ENCODE peak calls at places on chromosomes 12 and 14, in eight cellular contexts. One of them, this sample, is unnamed.

GRCh38 chr14:76463105-76463504 is 87.2 kb downstream of the ESRRB start:
- DNase-seq in thoracic aorta: no peak
- DNase-seq in NT2/D1: no peak
- DNase-seq in adipocyte: no peak
- DNase-seq in AG10803: no peak
- DNase-seq in cardiac muscle cell: no peak
- DNase-seq in fibroblast of the aortic adventitia: no peak
- DNase-seq in tibial nerve: no peak
- DNase-seq in this sample: no peak

GRCh38 chr12:106897082-106897481 is 58.6 kb upstream of the TMEM263 start:
- DNase-seq in tibial nerve: no peak
- DNase-seq in NT2/D1: no peak
- DNase-seq in thoracic aorta: no peak
- DNase-seq in adipocyte: peak; percentile 7
- DNase-seq in fibroblast of the aortic adventitia: peak; percentile 32
- DNase-seq in cardiac muscle cell: no peak
- DNase-seq in AG10803: no peak
- DNase-seq in this sample: no peak

GRCh38 chr12:131093971-131094830 is 140.5 kb downstream of the ADGRD1 start:
- DNase-seq in fibroblast of the aortic adventitia: no peak
- DNase-seq in NT2/D1: no peak
- DNase-seq in tibial nerve: no peak
- DNase-seq in thoracic aorta: no peak
- DNase-seq in AG10803: no peak
- DNase-seq in adipocyte: no peak
- DNase-seq in cardiac muscle cell: no peak
- DNase-seq in this sample: no peak

GRCh38 chr14:60651936-60652673 is 2.8 kb upstream of the SIX1 start:
- DNase-seq in AG10803: no peak
- DNase-seq in fibroblast of the aortic adventitia: no peak
- DNase-seq in tibial nerve: no peak
- DNase-seq in thoracic aorta: no peak
- DNase-seq in cardiac muscle cell: no peak
- DNase-seq in adipocyte: no peak
- DNase-seq in NT2/D1: no peak
- DNase-seq in this sample: no peak

GRCh38 chr12:49889361-49890095 is 14.2 kb downstream of the FAIM2 start:
- DNase-seq in NT2/D1: no peak
- DNase-seq in thoracic aorta: no peak
- DNase-seq in AG10803: no peak
- DNase-seq in fibroblast of the aortic adventitia: no peak
- DNase-seq in tibial nerve: no peak
- DNase-seq in cardiac muscle cell: no peak
- DNase-seq in adipocyte: no peak
- DNase-seq in this sample: no peak

GRCh38 chr14:49768301-49769121 is 558 bp downstream of the KLHDC2 start:
- DNase-seq in AG10803: peak; percentile 60
- DNase-seq in adipocyte: peak; percentile 67
- DNase-seq in fibroblast of the aortic adventitia: peak; percentile 58
- DNase-seq in thoracic aorta: peak; percentile 4
- DNase-seq in tibial nerve: peak; percentile 39
- DNase-seq in NT2/D1: no peak
- DNase-seq in cardiac muscle cell: peak; percentile 83
- DNase-seq in this sample: peak; percentile 41

GRCh38 chr14:75430526-75430925 is 2.7 kb downstream of the JDP2 start:
- DNase-seq in thoracic aorta: no peak
- DNase-seq in cardiac muscle cell: no peak
- DNase-seq in adipocyte: peak; percentile 60
- DNase-seq in NT2/D1: no peak
- DNase-seq in AG10803: peak; percentile 76
- DNase-seq in fibroblast of the aortic adventitia: peak; percentile 84
- DNase-seq in tibial nerve: peak; percentile 59
- DNase-seq in this sample: no peak

GRCh38 chr14:81323621-81324400 is 76.3 kb downstream of the STON2 start:
- DNase-seq in NT2/D1: peak; percentile 74
- DNase-seq in tibial nerve: no peak
- DNase-seq in thoracic aorta: no peak
- DNase-seq in adipocyte: no peak
- DNase-seq in AG10803: no peak
- DNase-seq in cardiac muscle cell: peak; percentile 57
- DNase-seq in fibroblast of the aortic adventitia: no peak
- DNase-seq in this sample: no peak

GRCh38 chr12:70606001-70606400 is 31.2 kb downstream of the PTPRB start:
- DNase-seq in NT2/D1: no peak
- DNase-seq in fibroblast of the aortic adventitia: peak; percentile 32
- DNase-seq in thoracic aorta: no peak
- DNase-seq in tibial nerve: no peak
- DNase-seq in cardiac muscle cell: no peak
- DNase-seq in adipocyte: no peak
- DNase-seq in AG10803: no peak
- DNase-seq in this sample: no peak

GRCh38 chr12:53726342-53726741 is 910 bp downstream of the CALCOCO1 start:
- DNase-seq in thoracic aorta: no peak
- DNase-seq in fibroblast of the aortic adventitia: no peak
- DNase-seq in NT2/D1: no peak
- DNase-seq in cardiac muscle cell: no peak
- DNase-seq in adipocyte: peak; percentile 36
- DNase-seq in AG10803: no peak
- DNase-seq in tibial nerve: no peak
- DNase-seq in this sample: no peak

GRCh38 chr14:90060965-90061848 is 587 bp upstream of the KCNK13 start:
- DNase-seq in adipocyte: no peak
- DNase-seq in tibial nerve: no peak
- DNase-seq in AG10803: no peak
- DNase-seq in NT2/D1: no peak
- DNase-seq in fibroblast of the aortic adventitia: no peak
- DNase-seq in thoracic aorta: no peak
- DNase-seq in cardiac muscle cell: peak; percentile 30
- DNase-seq in this sample: no peak

GRCh38 chr12:118544569-118544968 is 168.2 kb downstream of the SUDS3 start:
- DNase-seq in adipocyte: no peak
- DNase-seq in tibial nerve: no peak
- DNase-seq in thoracic aorta: no peak
- DNase-seq in AG10803: peak; percentile 5
- DNase-seq in cardiac muscle cell: no peak
- DNase-seq in NT2/D1: no peak
- DNase-seq in fibroblast of the aortic adventitia: no peak
- DNase-seq in this sample: no peak

DNA sequence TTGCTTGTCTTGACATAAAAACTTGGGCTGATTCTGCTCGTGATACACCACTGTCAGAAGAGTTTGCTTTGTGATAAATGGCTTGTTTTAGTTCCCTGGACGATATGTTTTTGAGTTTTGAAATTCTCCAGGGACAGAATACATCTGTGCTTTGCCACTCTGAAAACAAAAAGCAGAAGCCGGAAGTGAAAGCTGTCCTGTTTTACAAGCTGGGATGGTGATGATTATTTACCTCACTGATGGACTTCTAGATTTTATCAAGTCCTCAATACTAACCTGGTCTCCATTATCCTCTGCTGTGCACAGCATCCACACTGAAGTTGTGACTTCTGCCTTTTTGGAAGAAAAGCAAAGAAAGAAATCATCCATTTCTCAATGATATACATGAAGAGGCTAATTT is 251.6 kb downstream of the TRHDE start:
- DNase-seq in cardiac muscle cell: no peak
- DNase-seq in tibial nerve: no peak
- DNase-seq in adipocyte: no peak
- DNase-seq in fibroblast of the aortic adventitia: no peak
- DNase-seq in AG10803: no peak
- DNase-seq in thoracic aorta: no peak
- DNase-seq in NT2/D1: no peak
- DNase-seq in this sample: no peak
- H3K4me3 ChIP-seq in cardiac muscle cell: no peak overlapping the region
- H3K4me3 ChIP-seq in tibial nerve: no peak overlapping the region
- H3K4me3 ChIP-seq in adipocyte: no peak overlapping the region
- H3K4me3 ChIP-seq in fibroblast of the aortic adventitia: no peak overlapping the region
- H3K4me3 ChIP-seq in AG10803: no peak overlapping the region
- H3K4me3 ChIP-seq in thoracic aorta: no peak overlapping the region
- H3K4me3 ChIP-seq in NT2/D1: no peak overlapping the region
- H3K4me3 ChIP-seq in this sample: no peak overlapping the region

GRCh38 chr12:111445311-111446043 is 39.8 kb downstream of the SH2B3 start:
- DNase-seq in AG10803: no peak
- DNase-seq in NT2/D1: no peak
- DNase-seq in tibial nerve: no peak
- DNase-seq in cardiac muscle cell: no peak
- DNase-seq in thoracic aorta: no peak
- DNase-seq in adipocyte: no peak
- DNase-seq in fibroblast of the aortic adventitia: no peak
- DNase-seq in this sample: no peak
- H3K4me3 ChIP-seq in AG10803: no peak overlapping the region
- H3K4me3 ChIP-seq in NT2/D1: no peak overlapping the region
- H3K4me3 ChIP-seq in tibial nerve: no peak overlapping the region
- H3K4me3 ChIP-seq in cardiac muscle cell: no peak overlapping the region
- H3K4me3 ChIP-seq in thoracic aorta: no peak overlapping the region
- H3K4me3 ChIP-seq in adipocyte: no peak overlapping the region
- H3K4me3 ChIP-seq in fibroblast of the aortic adventitia: no peak overlapping the region
- H3K4me3 ChIP-seq in this sample: no peak overlapping the region

DNA sequence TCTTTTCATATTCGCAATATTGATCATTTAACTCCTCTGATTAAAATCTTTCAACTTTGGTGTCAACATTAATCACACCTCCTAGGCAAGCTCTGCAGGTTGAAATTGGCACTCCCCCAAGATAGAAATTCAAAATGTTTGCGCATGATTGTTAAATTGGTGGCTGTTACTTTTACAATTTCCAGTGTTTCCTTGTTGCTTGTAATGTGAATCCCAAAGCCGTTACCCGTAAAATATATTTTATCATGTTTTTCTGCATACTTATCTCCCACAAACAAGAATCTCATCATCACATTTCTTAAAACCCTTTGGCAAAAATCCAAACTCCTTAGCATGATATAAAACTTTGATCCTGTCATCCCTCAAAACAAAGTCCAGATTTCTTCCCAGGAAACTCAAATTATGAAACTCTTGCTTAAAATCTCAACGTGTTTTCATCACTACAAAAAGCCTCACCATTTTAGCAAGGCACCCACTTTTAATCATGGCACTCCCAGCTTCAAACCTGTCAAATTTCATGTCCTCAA is 14.7 kb downstream of the RTL1 start:
- DNase-seq in cardiac muscle cell: no peak
- DNase-seq in tibial nerve: no peak
- DNase-seq in fibroblast of the aortic adventitia: peak; percentile 27
- DNase-seq in adipocyte: peak; percentile 35
- DNase-seq in NT2/D1: no peak
- DNase-seq in AG10803: peak; percentile 30
- DNase-seq in thoracic aorta: no peak
- DNase-seq in this sample: no peak
- H3K4me3 ChIP-seq in cardiac muscle cell: no peak overlapping the region
- H3K4me3 ChIP-seq in tibial nerve: no peak overlapping the region
- H3K4me3 ChIP-seq in fibroblast of the aortic adventitia: no peak overlapping the region
- H3K4me3 ChIP-seq in adipocyte: no peak overlapping the region
- H3K4me3 ChIP-seq in NT2/D1: no peak overlapping the region
- H3K4me3 ChIP-seq in AG10803: no peak overlapping the region
- H3K4me3 ChIP-seq in thoracic aorta: no peak overlapping the region
- H3K4me3 ChIP-seq in this sample: no peak overlapping the region

GRCh38 chr12:89682284-89682683 is 26.4 kb downstream of the ATP2B1 start:
- DNase-seq in adipocyte: no peak
- DNase-seq in AG10803: no peak
- DNase-seq in NT2/D1: no peak
- DNase-seq in cardiac muscle cell: no peak
- DNase-seq in tibial nerve: no peak
- DNase-seq in fibroblast of the aortic adventitia: no peak
- DNase-seq in thoracic aorta: no peak
- DNase-seq in this sample: no peak
- H3K4me3 ChIP-seq in adipocyte: peak overlapping the region; percentile 17
- H3K4me3 ChIP-seq in AG10803: no peak overlapping the region
- H3K4me3 ChIP-seq in NT2/D1: no peak overlapping the region
- H3K4me3 ChIP-seq in cardiac muscle cell: no peak overlapping the region
- H3K4me3 ChIP-seq in tibial nerve: no peak overlapping the region
- H3K4me3 ChIP-seq in fibroblast of the aortic adventitia: no peak overlapping the region
- H3K4me3 ChIP-seq in thoracic aorta: no peak overlapping the region
- H3K4me3 ChIP-seq in this sample: no peak overlapping the region

DNA sequence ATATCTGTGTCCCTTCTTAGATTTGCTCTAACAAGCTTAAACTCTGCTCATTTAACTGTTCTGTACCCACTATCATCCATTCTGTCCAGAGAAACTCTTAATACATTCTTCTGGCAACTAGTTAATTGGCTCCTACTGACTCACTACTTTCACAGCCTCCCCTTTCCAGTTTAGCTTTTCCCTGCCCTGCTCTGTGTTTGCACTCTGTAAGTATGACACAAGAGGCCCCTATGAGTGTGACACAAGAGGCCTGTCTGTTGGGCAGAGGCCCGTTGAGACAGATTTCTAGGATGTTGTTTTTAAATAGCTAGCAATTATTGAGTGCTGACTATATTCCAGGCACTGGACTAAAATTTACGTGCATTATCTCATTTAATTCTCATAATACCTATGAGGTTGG is 246.0 kb upstream of the DAAM1 start:
- DNase-seq in AG10803: peak; percentile 80
- DNase-seq in thoracic aorta: no peak
- DNase-seq in cardiac muscle cell: peak; percentile 52
- DNase-seq in NT2/D1: no peak
- DNase-seq in fibroblast of the aortic adventitia: peak; percentile 12
- DNase-seq in adipocyte: peak; percentile 34
- DNase-seq in tibial nerve: no peak
- DNase-seq in this sample: no peak
- H3K4me3 ChIP-seq in AG10803: no peak overlapping the region
- H3K4me3 ChIP-seq in thoracic aorta: no peak overlapping the region
- H3K4me3 ChIP-seq in cardiac muscle cell: no peak overlapping the region
- H3K4me3 ChIP-seq in NT2/D1: no peak overlapping the region
- H3K4me3 ChIP-seq in fibroblast of the aortic adventitia: no peak overlapping the region
- H3K4me3 ChIP-seq in adipocyte: no peak overlapping the region
- H3K4me3 ChIP-seq in tibial nerve: no peak overlapping the region
- H3K4me3 ChIP-seq in this sample: no peak overlapping the region